ENCODE peak calls at places on chromosomes 5 and 9, in four cellular contexts. One of them, this sample, is unnamed.

GRCh38 chr9:89751081-89751855 is 146.5 kb downstream of the GADD45G start:
- DNase-seq in IMR-90: no peak
- DNase-seq in H9: no peak
- DNase-seq in H1: no peak
- DNase-seq in this sample: no peak

GRCh38 chr5:124986667-124987066 is 240.2 kb upstream of the ZNF608 start:
- DNase-seq in IMR-90: no peak
- DNase-seq in H9: no peak
- DNase-seq in H1: no peak
- DNase-seq in this sample: no peak

GRCh38 chr9:111529787-111530186 is 4.8 kb downstream of the ZNF483 start:
- DNase-seq in IMR-90: no peak
- DNase-seq in H9: peak; percentile 87
- DNase-seq in H1: no peak
- DNase-seq in this sample: no peak

GRCh38 chr9:124780060-124780756 is 3.3 kb downstream of the OLFML2A start:
- DNase-seq in IMR-90: no peak
- DNase-seq in H9: no peak
- DNase-seq in H1: peak; percentile 47
- DNase-seq in this sample: no peak

GRCh38 chr9:34782372-34782771 is 72.4 kb upstream of the CCL21 start:
- DNase-seq in IMR-90: no peak
- DNase-seq in H9: no peak
- DNase-seq in H1: no peak
- DNase-seq in this sample: no peak

GRCh38 chr5:180424094-180424493 is 70.1 kb upstream of the CNOT6 start:
- DNase-seq in IMR-90: no peak
- DNase-seq in H9: no peak
- DNase-seq in H1: no peak
- DNase-seq in this sample: no peak

GRCh38 chr9:80094176-80094771 is 522.5 kb downstream of the TLE4 start:
- DNase-seq in IMR-90: no peak
- DNase-seq in H9: no peak
- DNase-seq in H1: no peak
- DNase-seq in this sample: no peak

GRCh38 chr9:91690540-91691249 is 259.3 kb downstream of the ROR2 start:
- DNase-seq in IMR-90: no peak
- DNase-seq in H9: no peak
- DNase-seq in H1: no peak
- DNase-seq in this sample: no peak

GRCh38 chr9:27436234-27436633 is 87.9 kb upstream of the IFNK start:
- DNase-seq in IMR-90: no peak
- DNase-seq in H9: no peak
- DNase-seq in H1: no peak
- DNase-seq in this sample: no peak

GRCh38 chr9:1929722-1930621 is 85.2 kb upstream of the SMARCA2 start:
- DNase-seq in IMR-90: no peak
- DNase-seq in H9: no peak
- DNase-seq in H1: no peak
- DNase-seq in this sample: peak; percentile 18

GRCh38 chr5:172498431-172499129 is 44.3 kb upstream of the SH3PXD2B start:
- DNase-seq in IMR-90: no peak
- DNase-seq in H9: peak; percentile 9
- DNase-seq in H1: peak; percentile 37
- DNase-seq in this sample: no peak

GRCh38 chr9:130465383-130466096 is 20.8 kb downstream of the ASS1 start:
- DNase-seq in IMR-90: no peak
- DNase-seq in H9: peak; percentile 51
- DNase-seq in H1: no peak
- DNase-seq in this sample: no peak

DNA sequence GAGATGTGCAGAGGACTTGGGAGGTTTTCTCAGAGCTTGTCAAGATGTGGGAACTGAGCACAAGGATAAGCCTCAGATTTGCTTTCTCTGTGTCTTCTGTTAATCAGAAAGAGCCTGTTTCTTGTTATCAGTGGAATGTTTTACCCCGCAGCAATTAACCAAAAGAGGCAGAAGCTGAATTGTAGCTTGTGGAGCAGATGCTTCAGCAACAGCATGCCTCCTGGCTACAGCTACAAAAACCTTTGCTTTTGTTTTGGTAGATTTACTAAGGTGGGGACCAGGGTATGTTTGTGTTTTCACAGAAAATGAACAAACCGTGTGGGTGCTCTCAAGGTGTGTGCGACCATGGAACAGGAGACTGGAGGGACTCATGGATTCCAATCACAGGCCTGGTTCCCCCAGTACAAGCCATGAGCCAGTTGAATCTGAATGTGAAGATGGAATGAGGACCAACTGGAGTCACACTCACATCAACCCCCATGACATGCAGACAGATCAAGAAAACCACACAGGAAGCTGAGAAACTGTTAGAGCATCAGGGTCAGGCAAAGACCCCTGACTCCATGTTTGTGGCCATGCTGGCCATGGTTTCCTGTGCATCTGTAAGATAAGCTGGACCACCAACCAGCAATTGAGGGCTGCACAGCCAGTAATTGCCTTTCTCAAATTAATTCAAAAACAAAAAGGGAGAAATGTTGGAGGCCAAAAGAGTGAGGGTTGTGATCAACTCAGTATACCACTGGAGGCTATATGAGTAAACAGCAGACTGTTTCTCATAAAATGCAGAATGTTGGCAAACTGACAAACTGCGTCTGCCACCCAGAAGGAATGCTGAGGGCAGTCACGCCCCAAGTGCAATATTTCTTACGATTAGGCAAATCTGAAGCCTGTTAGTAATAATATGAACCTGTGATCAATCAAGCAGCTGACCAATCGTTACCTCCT is 6.8 kb downstream of the UGT3A2 start:
- DNase-seq in IMR-90: no peak
- DNase-seq in H9: no peak
- DNase-seq in H1: no peak
- DNase-seq in this sample: peak; percentile 63
- H3K56ac ChIP-seq in IMR-90: no peak overlapping the region
- H3K56ac ChIP-seq in H9: no peak overlapping the region
- H3K56ac ChIP-seq in H1: no peak overlapping the region
- H3K56ac ChIP-seq in this sample: no peak overlapping the region

GRCh38 chr9:120307599-120307998 is 272.4 kb downstream of the CDK5RAP2 start:
- DNase-seq in IMR-90: no peak
- DNase-seq in H9: peak; percentile 30
- DNase-seq in H1: no peak
- DNase-seq in this sample: no peak
- H3K56ac ChIP-seq in IMR-90: no peak overlapping the region
- H3K56ac ChIP-seq in H9: no peak overlapping the region
- H3K56ac ChIP-seq in H1: no peak overlapping the region
- H3K56ac ChIP-seq in this sample: no peak overlapping the region

GRCh38 chr5:146025681-146026080 is 79.7 kb downstream of the PLAC8L1 start:
- DNase-seq in IMR-90: no peak
- DNase-seq in H9: no peak
- DNase-seq in H1: no peak
- DNase-seq in this sample: no peak

GRCh38 chr5:146027746-146028145 is 77.6 kb downstream of the PLAC8L1 start:
- DNase-seq in IMR-90: no peak
- DNase-seq in H9: no peak
- DNase-seq in H1: no peak
- DNase-seq in this sample: no peak

GRCh38 chr5:146025108-146025507 is 80.3 kb downstream of the PLAC8L1 start:
- DNase-seq in IMR-90: no peak
- DNase-seq in H9: no peak
- DNase-seq in H1: no peak
- DNase-seq in this sample: no peak

GRCh38 chr5:146024034-146024433 is 81.3 kb downstream of the PLAC8L1 start:
- DNase-seq in IMR-90: no peak
- DNase-seq in H9: no peak
- DNase-seq in H1: no peak
- DNase-seq in this sample: no peak

DNA sequence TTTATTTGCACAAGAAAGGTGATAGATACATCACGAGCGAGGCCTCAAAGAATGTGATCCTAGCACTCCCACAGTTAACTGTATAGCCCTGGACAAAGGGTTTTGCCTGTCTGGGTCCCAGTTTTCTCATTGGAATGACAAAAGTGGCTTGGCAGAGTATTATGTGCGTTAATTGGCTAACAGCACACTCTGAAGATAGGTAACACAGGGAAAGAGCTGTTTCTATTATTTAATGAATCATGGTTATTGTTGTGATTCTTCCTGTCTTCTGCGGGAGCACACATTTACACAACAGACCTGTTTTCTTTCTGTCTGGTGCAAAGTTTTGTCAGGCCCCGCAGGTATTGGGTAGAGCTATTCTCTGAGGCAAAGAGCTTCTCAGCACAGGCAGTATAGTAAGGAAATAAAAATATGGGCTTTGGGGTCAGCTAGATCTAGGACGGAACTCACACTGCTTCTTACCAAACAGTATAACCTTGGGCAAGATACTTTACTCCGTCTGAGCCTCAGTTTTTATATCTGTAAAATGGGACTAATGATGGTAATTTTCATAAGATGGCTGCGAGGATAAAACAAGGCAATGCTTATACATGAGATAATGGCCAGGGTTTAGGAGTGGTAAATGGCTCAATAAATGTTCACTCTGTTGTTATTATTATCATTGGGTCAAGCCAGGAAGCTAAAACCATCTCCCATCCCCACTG is 78.9 kb downstream of the PLAC8L1 start:
- DNase-seq in IMR-90: no peak
- DNase-seq in H9: peak; percentile 62
- DNase-seq in H1: no peak
- DNase-seq in this sample: no peak
- H3K56ac ChIP-seq in IMR-90: no peak overlapping the region
- H3K56ac ChIP-seq in H9: no peak overlapping the region
- H3K56ac ChIP-seq in H1: no peak overlapping the region
- H3K56ac ChIP-seq in this sample: no peak overlapping the region

DNA sequence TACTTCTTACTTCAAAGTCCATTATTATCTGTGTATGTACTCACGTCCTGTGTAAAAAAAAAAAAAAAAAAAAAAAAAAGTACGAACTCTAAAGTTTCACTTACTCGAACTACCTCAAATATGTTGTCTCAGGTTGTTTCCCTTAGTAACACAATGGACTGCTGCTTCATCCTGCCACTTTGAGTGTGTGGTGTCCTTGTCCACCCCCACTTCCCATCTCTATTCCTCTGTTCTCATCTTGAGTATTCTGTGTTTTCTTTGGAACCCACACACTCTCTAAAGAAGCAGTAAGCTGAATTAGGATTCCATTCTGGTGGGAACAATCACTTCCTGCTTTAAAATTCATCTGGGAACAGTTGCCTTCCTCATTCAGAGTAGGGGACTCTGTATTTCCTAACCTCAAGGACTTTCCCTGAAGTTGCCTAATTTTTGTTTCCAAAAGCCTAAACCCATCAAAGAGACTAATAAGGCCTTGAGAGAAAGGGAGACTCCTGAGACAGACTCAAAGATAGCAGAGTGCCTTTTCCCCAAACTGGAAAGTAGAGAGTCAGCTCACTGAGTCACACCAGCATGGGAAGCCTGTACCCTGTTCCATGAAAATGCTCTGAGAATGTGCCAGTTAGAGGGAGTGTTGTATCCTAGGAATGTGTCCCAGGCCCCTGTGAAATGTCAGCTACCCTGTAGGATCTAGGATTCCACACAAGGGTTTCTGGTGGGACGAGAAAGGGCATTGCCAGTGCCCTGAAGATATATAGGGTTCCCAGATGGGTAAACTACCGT is 63.6 kb downstream of the CCDC192 start:
- DNase-seq in IMR-90: peak; percentile 24
- DNase-seq in H9: no peak
- DNase-seq in H1: no peak
- DNase-seq in this sample: peak; percentile 49
- H3K56ac ChIP-seq in IMR-90: no peak overlapping the region
- H3K56ac ChIP-seq in H9: no peak overlapping the region
- H3K56ac ChIP-seq in H1: no peak overlapping the region
- H3K56ac ChIP-seq in this sample: no peak overlapping the region

GRCh38 chr9:125919565-125919964 is 172.4 kb downstream of the PBX3 start:
- DNase-seq in IMR-90: peak; percentile 35
- DNase-seq in H9: no peak
- DNase-seq in H1: no peak
- DNase-seq in this sample: no peak
- H3K56ac ChIP-seq in IMR-90: no peak overlapping the region
- H3K56ac ChIP-seq in H9: no peak overlapping the region
- H3K56ac ChIP-seq in H1: no peak overlapping the region
- H3K56ac ChIP-seq in this sample: no peak overlapping the region

DNA sequence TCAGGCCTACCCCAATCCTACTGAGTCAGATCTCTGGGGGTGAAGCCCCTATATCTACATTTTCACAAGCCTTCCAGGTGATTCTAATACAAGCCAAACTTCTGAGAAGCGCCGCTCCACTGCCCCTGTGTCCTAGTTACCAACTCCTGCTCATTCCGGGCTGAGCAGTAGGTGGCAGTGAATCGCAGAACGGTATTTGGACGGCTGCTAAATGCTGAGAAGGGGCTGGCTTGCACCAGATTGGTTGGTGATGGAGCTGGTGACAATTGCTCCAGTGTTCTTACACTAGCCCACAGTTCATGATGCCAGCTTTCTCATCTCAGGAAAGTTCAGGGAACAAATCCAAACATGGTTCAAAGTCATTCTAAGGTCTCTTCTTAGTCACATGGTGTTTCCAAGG is 31.1 kb upstream of the FGF1 start:
- DNase-seq in IMR-90: peak; percentile 51
- DNase-seq in H9: peak; percentile 82
- DNase-seq in H1: no peak
- DNase-seq in this sample: peak; percentile 90
- H3K56ac ChIP-seq in IMR-90: no peak overlapping the region
- H3K56ac ChIP-seq in H9: no peak overlapping the region
- H3K56ac ChIP-seq in H1: no peak overlapping the region
- H3K56ac ChIP-seq in this sample: no peak overlapping the region

DNA sequence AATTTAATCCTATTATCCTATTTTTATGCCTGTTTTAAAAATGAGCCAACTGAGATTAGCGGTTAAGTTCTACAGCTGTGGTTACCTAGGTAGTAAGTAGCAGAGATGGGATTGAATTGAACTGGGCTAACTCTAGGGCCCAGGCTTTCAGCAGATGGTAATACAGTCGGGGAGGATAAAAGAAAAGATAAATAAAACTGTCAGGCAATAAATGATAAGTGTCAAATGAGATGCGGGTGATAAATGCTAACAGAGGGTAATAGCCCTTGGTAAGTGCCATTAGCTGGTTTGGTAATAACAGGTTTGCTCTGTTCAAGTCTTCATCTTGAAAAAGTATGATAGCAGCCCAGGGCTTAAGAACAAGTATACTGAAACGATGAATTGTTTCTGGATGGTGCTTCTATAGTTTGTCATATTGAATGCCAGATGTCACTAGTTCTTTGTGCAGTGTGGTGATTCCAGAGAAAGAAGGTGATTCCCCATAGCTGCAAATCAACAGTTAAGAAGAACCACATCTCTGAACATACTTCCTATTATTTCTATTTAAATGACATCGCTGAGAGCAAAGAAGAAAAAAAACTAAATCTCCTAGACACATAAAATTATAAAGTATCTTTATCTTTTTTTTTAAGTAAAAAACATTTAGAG is 360.8 kb upstream of the PANK3 start:
- DNase-seq in IMR-90: no peak
- DNase-seq in H9: no peak
- DNase-seq in H1: no peak
- DNase-seq in this sample: no peak
- H3K56ac ChIP-seq in IMR-90: no peak overlapping the region
- H3K56ac ChIP-seq in H9: no peak overlapping the region
- H3K56ac ChIP-seq in H1: no peak overlapping the region
- H3K56ac ChIP-seq in this sample: no peak overlapping the region